ENCODE peak calls at places on chromosomes 11 and 22, in seven cellular contexts. L, V, J, C, D, T and F are unnamed samples.

GRCh38 chr11:17827006-17827405 is 92.4 kb downstream of the KCNC1 start:
- DNase-seq in L (no peak), V (no peak), J (no peak), C (no peak), D (no peak), T (peak), F (no peak)

GRCh38 chr22:33807465-33807864 is 112.8 kb downstream of the LARGE1 start:
- DNase-seq in L (no peak), V (no peak), J (peak), C (no peak), D (no peak), T (no peak), F (no peak)

GRCh38 chr11:120735035-120735434 is 223.5 kb downstream of the GRIK4 start:
- DNase-seq in L (no peak), V (no peak), J (no peak), C (no peak), D (no peak), T (no peak), F (no peak)

GRCh38 chr11:12460441-12460840 is 83.1 kb downstream of the PARVA start:
- DNase-seq in L (no peak), V (no peak), J (peak), C (no peak), D (no peak), T (no peak), F (no peak)

GRCh38 chr11:272195-272930 is 5.8 kb upstream of the NLRP6 start:
- DNase-seq in L (no peak), V (peak), J (no peak), C (no peak), D (no peak), T (no peak), F (no peak)

GRCh38 chr11:107929611-107930200 is 1.5 kb downstream of the RAB39A start:
- DNase-seq in L (no peak), V (no peak), J (no peak), C (no peak), D (no peak), T (no peak), F (no peak)

GRCh38 chr11:123217897-123218296 is 22.8 kb upstream of the CLMP start:
- DNase-seq in L (no peak), V (no peak), J (no peak), C (no peak), D (no peak), T (no peak), F (no peak)

GRCh38 chr22:21947040-21948014 is 5.3 kb downstream of the PPM1F start:
- DNase-seq in L (no peak), V (no peak), J (peak), C (no peak), D (no peak), T (peak), F (no peak)

GRCh38 chr11:58576792-58577440 is 1.3 kb upstream of the LPXN start:
- DNase-seq in L (no peak), V (no peak), J (peak), C (no peak), D (no peak), T (peak), F (no peak)

GRCh38 chr11:78666675-78667129 is 92.0 kb upstream of the NARS2 start:
- DNase-seq in L (no peak), V (no peak), J (peak), C (no peak), D (no peak), T (no peak), F (no peak)

GRCh38 chr22:23152238-23153114 is 7.2 kb downstream of the RAB36 start:
- DNase-seq in L (no peak), V (no peak), J (no peak), C (no peak), D (no peak), T (no peak), F (no peak)

GRCh38 chr11:126753990-126754389 is 246.6 kb downstream of the KIRREL3 start:
- DNase-seq in L (no peak), V (no peak), J (no peak), C (no peak), D (no peak), T (no peak), F (no peak)

GRCh38 chr11:331332-332060 is 10.8 kb upstream of the IFITM3 start:
- DNase-seq in L (no peak), V (no peak), J (no peak), C (no peak), D (no peak), T (no peak), F (no peak)

GRCh38 chr22:36986242-36986821 is 32.9 kb downstream of the TST start:
- DNase-seq in L (no peak), V (no peak), J (no peak), C (no peak), D (no peak), T (peak), F (no peak)

GRCh38 chr11:35525501-35526175 is at the start of gene PAMR1:
- DNase-seq in L (peak), V (peak), J (peak), C (peak), D (no peak), T (no peak), F (peak)

GRCh38 chr11:102575016-102575415 is 44.5 kb upstream of the MMP7 start:
- DNase-seq in L (no peak), V (no peak), J (no peak), C (no peak), D (no peak), T (no peak), F (no peak)

GRCh38 chr11:85759915-85760314 is 51.0 kb downstream of the SYTL2 start:
- DNase-seq in L (no peak), V (no peak), J (peak), C (no peak), D (peak), T (peak), F (no peak)

GRCh38 chr11:88344869-88345268 is 7.3 kb upstream of the CTSC start:
- DNase-seq in L (no peak), V (no peak), J (no peak), C (no peak), D (no peak), T (no peak), F (no peak)

GRCh38 chr11:34604216-34604615 is 16.7 kb upstream of the EHF start:
- DNase-seq in L (no peak), V (no peak), J (no peak), C (no peak), D (no peak), T (peak), F (no peak)

GRCh38 chr22:21444701-21445436 is 22.3 kb upstream of the TMEM191C start:
- DNase-seq in L (peak), V (no peak), J (no peak), C (no peak), D (no peak), T (no peak), F (peak)

GRCh38 chr11:74011360-74012071 is 2.6 kb upstream of the UCP3 start:
- DNase-seq in L (no peak), V (no peak), J (peak), C (no peak), D (no peak), T (no peak), F (no peak)

GRCh38 chr11:108635106-108635505 is 29.8 kb upstream of the DDX10 start:
- DNase-seq in L (no peak), V (no peak), J (peak), C (no peak), D (no peak), T (no peak), F (no peak)

GRCh38 chr22:29475550-29475949 is 4.5 kb upstream of the NEFH start:
- DNase-seq in L (no peak), V (no peak), J (no peak), C (no peak), D (no peak), T (no peak), F (no peak)

DNA sequence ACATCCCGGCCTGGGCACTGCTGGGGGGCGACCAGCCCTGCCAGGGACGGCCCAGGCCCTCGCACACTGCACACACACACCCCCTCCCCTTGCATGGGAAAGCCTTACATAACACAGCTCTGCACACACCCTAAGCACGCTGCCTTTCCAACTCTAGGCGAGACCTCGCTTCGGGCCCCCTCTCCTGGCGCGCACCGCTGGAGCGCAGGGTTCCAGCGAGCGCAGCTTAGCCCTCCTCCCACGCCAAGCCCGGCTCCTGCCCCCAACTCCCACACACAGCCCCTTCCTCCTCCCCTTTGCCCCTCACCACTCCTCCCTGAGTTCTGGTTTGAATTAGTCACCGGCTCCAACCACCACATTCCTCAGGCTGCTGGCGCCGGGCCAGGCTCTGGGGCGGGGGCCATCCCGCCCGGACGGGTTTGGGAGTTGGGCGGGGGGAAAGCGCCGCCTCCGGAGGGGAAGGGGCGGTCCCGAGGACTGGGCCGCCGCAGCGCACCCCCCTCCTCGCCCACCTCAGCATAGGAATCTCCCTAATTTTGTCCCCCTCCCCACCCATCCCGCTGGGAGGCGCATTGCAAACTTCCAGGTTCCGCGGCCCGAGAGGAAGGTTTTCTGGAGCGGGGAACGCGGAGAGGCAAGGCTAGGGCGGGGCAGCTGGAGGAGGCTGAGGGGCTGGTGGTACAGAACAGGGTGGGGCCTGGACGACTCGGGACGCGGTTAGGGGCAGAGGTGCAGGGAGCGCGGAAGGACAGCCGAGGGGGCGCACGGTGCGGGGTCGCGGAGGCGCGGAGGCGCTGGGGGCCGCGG is 966 bp downstream of the AHNAK start:
- DNase-seq in L (peak), V (peak), J (peak), C (peak), D (peak), T (peak), F (peak)
- TF ChIP-seq POLR2A in L (no peak), V (peak), J (no peak), C (peak), D (no peak), T (peak), F (peak)

GRCh38 chr22:45240137-45240809 is 421 bp downstream of the KIAA0930 start:
- DNase-seq in L (peak), V (no peak), J (no peak), C (no peak), D (no peak), T (no peak), F (no peak)
- TF ChIP-seq POLR2A in L (no peak), V (no peak), J (peak), C (no peak), D (no peak), T (no peak), F (no peak)

DNA sequence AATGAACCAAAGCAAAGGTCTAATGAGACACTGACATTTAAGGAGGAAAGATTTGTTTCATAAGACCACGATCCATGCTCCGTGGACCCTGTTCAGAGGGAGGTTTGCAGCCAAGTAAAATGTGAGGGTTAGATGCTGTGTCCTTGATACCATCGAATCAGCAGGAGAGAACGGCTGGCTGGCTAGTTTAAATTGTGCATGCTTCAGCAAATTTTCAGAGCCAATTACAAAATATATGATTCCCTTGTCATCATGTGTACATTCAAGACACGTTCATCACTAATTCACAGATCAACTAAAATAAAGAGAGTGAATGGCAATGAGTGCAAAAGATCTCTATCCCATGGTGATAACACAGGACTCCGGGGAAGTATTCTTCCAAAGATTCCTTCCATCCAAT is 960.9 kb upstream of the FAT3 start:
- DNase-seq in L (no peak), V (no peak), J (no peak), C (no peak), D (no peak), T (no peak), F (no peak)
- TF ChIP-seq POLR2A in L (no peak), V (no peak), J (no peak), C (no peak), D (no peak), T (no peak), F (no peak)

GRCh38 chr11:2459796-2460531 is 15.2 kb downstream of the KCNQ1 start:
- DNase-seq in L (no peak), V (peak), J (no peak), C (no peak), D (no peak), T (no peak), F (no peak)

GRCh38 chr11:2460540-2461252 is 15.9 kb downstream of the KCNQ1 start:
- DNase-seq in L (no peak), V (peak), J (no peak), C (no peak), D (no peak), T (no peak), F (no peak)

GRCh38 chr11:2459016-2459725 is 14.4 kb downstream of the KCNQ1 start:
- DNase-seq in L (no peak), V (peak), J (no peak), C (no peak), D (no peak), T (no peak), F (no peak)

GRCh38 chr11:2461253-2462091 is 16.7 kb downstream of the KCNQ1 start:
- DNase-seq in L (no peak), V (peak), J (no peak), C (no peak), D (no peak), T (no peak), F (no peak)

GRCh38 chr11:2458321-2458720 is 13.5 kb downstream of the KCNQ1 start:
- DNase-seq in L (no peak), V (no peak), J (no peak), C (no peak), D (no peak), T (no peak), F (no peak)
- TF ChIP-seq POLR2A in L (no peak), V (no peak), J (no peak), C (no peak), D (no peak), T (no peak), F (no peak)